ENCODE peak calls at places on chromosomes 11 and 22, in six cellular contexts. Y is erythroblast; A is spleen; R is nucleus accumbens; K is lung; J is stimulated activated CD8-positive, alpha-beta memory T cell treated with anti-CD3 and anti-CD28 coated beads, Interleukin-15, amount 100 ng/mL, for 1 hour. C is an unnamed sample.

GRCh38 chr11:112599265-112599664 is 338.6 kb upstream of the PLET1 start:
- DNase-seq in Y (no peak), R (no peak), J (no peak), A (no peak), K (no peak), C (no peak)

GRCh38 chr11:18700375-18700774 is 1.8 kb downstream of the TMEM86A start:
- DNase-seq in R (no peak), K (no peak), Y (no peak), A (no peak), J (no peak), C (no peak)

GRCh38 chr11:78417888-78418583 is 416 bp upstream of the GAB2 start:
- DNase-seq in A (peak; percentile 96), J (peak; percentile 39), R (peak; percentile 55), K (peak; percentile 77), Y (peak; percentile 81), C (peak; percentile 90)

GRCh38 chr11:68266936-68267880 is 4.6 kb downstream of the C11orf24 start:
- DNase-seq in Y (peak; percentile 82), J (no peak), A (no peak), R (no peak), K (no peak), C (no peak)

GRCh38 chr11:118846181-118846946 is 37.3 kb upstream of the CXCR5 start:
- DNase-seq in K (no peak), J (no peak), R (no peak), Y (peak; percentile 95), A (no peak), C (peak; percentile 81)

GRCh38 chr11:14908214-14908880 is 16.3 kb upstream of the CYP2R1 start:
- DNase-seq in J (no peak), R (no peak), Y (peak; percentile 22), A (no peak), K (no peak), C (peak; percentile 49)

GRCh38 chr11:35112056-35112845 is 26.7 kb upstream of the CD44 start:
- DNase-seq in A (no peak), J (no peak), K (no peak), Y (no peak), R (no peak), C (no peak)

GRCh38 chr11:70082829-70083228 is 4.7 kb downstream of the ANO1 start:
- DNase-seq in A (no peak), R (no peak), K (no peak), Y (no peak), J (no peak), C (peak; percentile 41)

GRCh38 chr11:6196396-6196795 is 2.6 kb upstream of the OR52W1 start:
- DNase-seq in J (no peak), Y (no peak), R (no peak), K (no peak), A (no peak), C (no peak)

GRCh38 chr11:73379189-73379880 is 3.1 kb downstream of the RELT start:
- DNase-seq in J (no peak), Y (peak; percentile 68), R (no peak), K (peak; percentile 54), A (no peak), C (no peak)

GRCh38 chr11:111230122-111230465 is 15.4 kb upstream of the POU2AF2 start:
- DNase-seq in R (no peak), J (no peak), K (no peak), A (no peak), Y (no peak), C (no peak)

GRCh38 chr22:44887941-44888366 is 121.9 kb downstream of the PHF21B start:
- DNase-seq in A (peak; percentile 70), Y (no peak), K (no peak), J (no peak), R (no peak), C (no peak)

GRCh38 chr22:24170189-24170588 is 11.1 kb upstream of the SUSD2 start:
- DNase-seq in J (no peak), Y (no peak), A (no peak), R (no peak), K (no peak), C (no peak)

GRCh38 chr11:9201372-9202162 is 63.6 kb downstream of the DENND5A start:
- DNase-seq in J (no peak), K (no peak), R (no peak), Y (no peak), A (no peak), C (no peak)

GRCh38 chr11:94876645-94877445 is 96.5 kb downstream of the CWC15 start:
- DNase-seq in A (no peak), R (no peak), K (peak; percentile 59), J (peak; percentile 13), Y (peak; percentile 21), C (peak; percentile 48)

GRCh38 chr22:27260087-27260730 is 541.3 kb downstream of the MN1 start:
- DNase-seq in J (no peak), K (no peak), R (no peak), A (no peak), Y (no peak), C (no peak)

C was measured in K562.